ENCODE peak calls at places on chromosomes 12 and 14, in six cellular contexts. M is HCT116, F is keratinocyte, H is PC-3, S is K562, T is fibroblast of lung. P is an unnamed sample.

GRCh38 chr14:25484194-25484593 is 434.2 kb upstream of the STXBP6 start:
- DNase-seq in M (no peak), F (no peak), H (no peak), S (no peak), T (no peak), P (no peak)

GRCh38 chr14:34883954-34884353 is 8.8 kb upstream of the BAZ1A start:
- DNase-seq in M (no peak), F (no peak), H (no peak), S (no peak), T (no peak), P (no peak)

GRCh38 chr14:54550514-54550913 is 16.4 kb upstream of the SAMD4A start:
- DNase-seq in M (no peak), F (no peak), H (no peak), S (no peak), T (no peak), P (no peak)

GRCh38 chr12:80582431-80582830 is 125.0 kb upstream of the MYF6 start:
- DNase-seq in M (no peak), F (no peak), H (no peak), S (no peak), T (no peak), P (peak; percentile 56)

GRCh38 chr14:69152944-69153847 is at the start of gene DCAF5:
- DNase-seq in M (peak; percentile 84), F (peak; percentile 59), H (peak; percentile 91), S (peak; percentile 86), T (peak; percentile 92), P (peak; percentile 84)

GRCh38 chr12:110282343-110282860 is 1.4 kb downstream of the ATP2A2 start:
- DNase-seq in M (no peak), F (no peak), H (no peak), S (no peak), T (no peak), P (no peak)

GRCh38 chr14:68651652-68652432 is 141.0 kb downstream of the ZFP36L1 start:
- DNase-seq in M (no peak), F (no peak), H (no peak), S (no peak), T (peak; percentile 88), P (no peak)

GRCh38 chr12:129001-129400 is 62.4 kb downstream of the IQSEC3 start:
- DNase-seq in M (no peak), F (no peak), H (no peak), S (no peak), T (no peak), P (no peak)

GRCh38 chr12:125606312-125606711 is 541.1 kb downstream of the AACS start:
- DNase-seq in M (no peak), F (no peak), H (no peak), S (no peak), T (no peak), P (no peak)

GRCh38 chr12:25496098-25496587 is 56.9 kb downstream of the LMNTD1 start:
- DNase-seq in M (no peak), F (no peak), H (no peak), S (no peak), T (peak; percentile 34), P (no peak)

GRCh38 chr14:100031506-100032281 is 33.5 kb upstream of the EVL start:
- DNase-seq in M (peak; percentile 71), F (peak; percentile 80), H (peak; percentile 98), S (no peak), T (peak; percentile 98), P (no peak)

GRCh38 chr12:130281157-130281799 is 56.4 kb upstream of the PIWIL1 start:
- DNase-seq in M (no peak), F (no peak), H (no peak), S (peak; percentile 67), T (no peak), P (no peak)

GRCh38 chr12:22231836-22232235 is 102.7 kb downstream of the ST8SIA1 start:
- DNase-seq in M (no peak), F (no peak), H (no peak), S (no peak), T (no peak), P (no peak)

GRCh38 chr12:90280033-90280432 is 571.4 kb upstream of the ATP2B1 start:
- DNase-seq in M (no peak), F (no peak), H (peak; percentile 51), S (no peak), T (peak; percentile 66), P (no peak)

GRCh38 chr12:88381456-88381855 is 198.8 kb downstream of the KITLG start:
- DNase-seq in M (no peak), F (no peak), H (no peak), S (no peak), T (no peak), P (no peak)

GRCh38 chr12:52667509-52667908 is 12.7 kb downstream of the KRT1 start:
- DNase-seq in M (no peak), F (no peak), H (peak; percentile 36), S (peak; percentile 35), T (no peak), P (no peak)

GRCh38 chr14:102821252-102821651 is 44.0 kb downstream of the TRAF3 start:
- DNase-seq in M (no peak), F (no peak), H (no peak), S (no peak), T (no peak), P (no peak)

GRCh38 chr14:96938946-96939345 is 141.8 kb downstream of the VRK1 start:
- DNase-seq in M (no peak), F (no peak), H (no peak), S (peak; percentile 64), T (no peak), P (no peak)

GRCh38 chr12:122825773-122826724 is 9.2 kb upstream of the HIP1R start:
- DNase-seq in M (no peak), F (no peak), H (peak; percentile 45), S (no peak), T (peak; percentile 27), P (no peak)

GRCh38 chr12:114895081-114895480 is 211.1 kb upstream of the TBX3 start:
- DNase-seq in M (no peak), F (no peak), H (no peak), S (no peak), T (no peak), P (no peak)

GRCh38 chr14:96252323-96253052 is 3.5 kb upstream of the BDKRB1 start:
- DNase-seq in M (no peak), F (no peak), H (no peak), S (peak; percentile 72), T (no peak), P (no peak)

GRCh38 chr12:62787606-62788005 is 147.3 kb downstream of the PPM1H start:
- DNase-seq in M (no peak), F (no peak), H (no peak), S (no peak), T (peak; percentile 4), P (no peak)

GRCh38 chr14:30559638-30560071 is 697 bp downstream of the G2E3 start:
- DNase-seq in M (no peak), F (no peak), H (peak; percentile 54), S (no peak), T (peak; percentile 39), P (peak; percentile 6)

GRCh38 chr14:56271988-56272387 is 153.8 kb downstream of the PELI2 start:
- DNase-seq in M (no peak), F (no peak), H (peak; percentile 55), S (no peak), T (no peak), P (no peak)

GRCh38 chr12:52804029-52804428 is 8.1 kb upstream of the KRT3 start:
- DNase-seq in M (no peak), F (no peak), H (no peak), S (no peak), T (no peak), P (no peak)

GRCh38 chr12:97476255-97476654 is 13.7 kb downstream of the RMST start:
- DNase-seq in M (no peak), F (no peak), H (no peak), S (no peak), T (no peak), P (no peak)

GRCh38 chr14:49417790-49418189 is 168.4 kb downstream of the RPS29 start:
- DNase-seq in M (no peak), F (no peak), H (no peak), S (no peak), T (no peak), P (no peak)

GRCh38 chr12:80846930-80847329 is 90.8 kb downstream of the LIN7A start:
- DNase-seq in M (no peak), F (no peak), H (no peak), S (no peak), T (no peak), P (no peak)

GRCh38 chr14:51367600-51367931 is 127.5 kb downstream of the TMX1 start:
- DNase-seq in M (no peak), F (peak; percentile 61), H (no peak), S (no peak), T (peak; percentile 56), P (no peak)

GRCh38 chr12:30719060-30719459 is 23.4 kb upstream of the IPO8 start:
- DNase-seq in M (no peak), F (no peak), H (peak; percentile 27), S (no peak), T (peak; percentile 59), P (peak; percentile 69)

GRCh38 chr12:91574391-91574790 is 391.8 kb upstream of the DCN start:
- DNase-seq in M (no peak), F (no peak), H (no peak), S (no peak), T (no peak), P (peak; percentile 8)

GRCh38 chr12:119730381-119730780 is 62.4 kb downstream of the PRKAB1 start:
- DNase-seq in M (no peak), F (no peak), H (no peak), S (no peak), T (no peak), P (no peak)

GRCh38 chr14:58833634-58834378 is 196.0 kb downstream of the DACT1 start:
- DNase-seq in M (no peak), F (no peak), H (no peak), S (no peak), T (no peak), P (no peak)

GRCh38 chr14:75363156-75363555 is 64.7 kb upstream of the JDP2 start:
- DNase-seq in M (no peak), F (no peak), H (no peak), S (no peak), T (no peak), P (no peak)
- H3K9ac ChIP-seq in M (no peak overlapping the region), F (no peak overlapping the region), H (no peak overlapping the region), S (no peak overlapping the region), T (no peak overlapping the region), P (no peak overlapping the region)

DNA sequence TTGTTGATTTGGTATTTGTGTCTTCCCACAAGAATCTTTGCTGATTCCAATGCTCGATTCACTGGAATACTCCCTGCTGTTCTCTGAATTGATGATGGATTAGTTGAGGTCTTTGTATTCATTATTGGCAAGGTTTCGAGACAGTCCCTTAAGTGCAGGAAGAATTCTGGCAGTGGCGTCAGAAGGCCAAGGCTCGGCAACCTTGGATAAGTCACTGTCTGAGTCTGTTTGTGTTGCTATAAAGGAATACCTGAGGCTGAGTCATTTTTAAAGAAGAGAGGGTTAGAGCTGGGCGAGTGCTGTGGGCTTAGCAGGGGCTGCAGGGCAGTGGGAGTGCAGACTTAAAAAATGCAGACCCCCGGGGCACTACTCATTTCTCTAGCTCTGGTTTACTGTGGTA is 56.9 kb downstream of the CHST11 start:
- DNase-seq in M (no peak), F (no peak), H (no peak), S (no peak), T (no peak), P (no peak)
- H3K27ac ChIP-seq in M (no peak overlapping the region), F (no peak overlapping the region), H (no peak overlapping the region), S (no peak overlapping the region), T (no peak overlapping the region), P (no peak overlapping the region)

GRCh38 chr14:60647837-60648168 is 1.5 kb downstream of the SIX1 start:
- DNase-seq in M (no peak), F (no peak), H (no peak), S (no peak), T (no peak), P (no peak)
- H3K9ac ChIP-seq in M (peak overlapping the region; percentile 59), F (no peak overlapping the region), H (peak overlapping the region; percentile 76), S (no peak overlapping the region), T (peak overlapping the region; percentile 47), P (no peak overlapping the region)

GRCh38 chr12:103810108-103810507 is 30.9 kb downstream of the NT5DC3 start:
- DNase-seq in M (no peak), F (no peak), H (no peak), S (peak; percentile 22), T (no peak), P (no peak)
- H3K27ac ChIP-seq in M (no peak overlapping the region), F (no peak overlapping the region), H (no peak overlapping the region), S (peak overlapping the region; percentile 69), T (no peak overlapping the region), P (no peak overlapping the region)

P was measured in MM.1S.